ENCODE peak calls at places on chromosomes 4 and X, in four cellular contexts. Q, C, K and Y are unnamed samples.

GRCh38 chr4:136002316-136002715 is 1530.0 kb downstream of the PCDH18 start:
- DNase-seq in Q (no peak), C (no peak), K (no peak), Y (no peak)

GRCh38 chr4:122434285-122434684 is 22.2 kb downstream of the IL2 start:
- DNase-seq in Q (no peak), C (no peak), K (no peak), Y (no peak)

GRCh38 chr4:168723020-168723419 is 226.2 kb downstream of the PALLD start:
- DNase-seq in C (no peak), Q (no peak), K (no peak), Y (no peak)

GRCh38 chr4:2817701-2818350 is 24.9 kb downstream of the SH3BP2 start:
- DNase-seq in K (peak), C (no peak), Q (no peak), Y (no peak)

GRCh38 chrX:19332983-19333382 is 10.7 kb upstream of the PDHA1 start:
- DNase-seq in K (no peak), C (no peak), Q (no peak), Y (no peak)

GRCh38 chrX:102154900-102155805 is 624 bp downstream of the BEX5 start:
- DNase-seq in K (no peak), C (no peak), Q (no peak), Y (no peak)

GRCh38 chrX:1384738-1385250 is 7.1 kb downstream of the SLC25A6 start:
- DNase-seq in C (no peak), K (no peak), Q (no peak), Y (no peak)

GRCh38 chr4:37891221-37892159 is 606 bp downstream of the TBC1D1 start:
- DNase-seq in Q (peak), C (no peak), K (no peak), Y (no peak)

GRCh38 chrX:55326985-55327384 is 62.3 kb upstream of the PAGE3 start:
- DNase-seq in C (no peak), K (no peak), Q (peak), Y (no peak)
- TF ChIP-seq TCF7L2 in C (no peak), K (no peak), Q (no peak), Y (no peak)

DNA sequence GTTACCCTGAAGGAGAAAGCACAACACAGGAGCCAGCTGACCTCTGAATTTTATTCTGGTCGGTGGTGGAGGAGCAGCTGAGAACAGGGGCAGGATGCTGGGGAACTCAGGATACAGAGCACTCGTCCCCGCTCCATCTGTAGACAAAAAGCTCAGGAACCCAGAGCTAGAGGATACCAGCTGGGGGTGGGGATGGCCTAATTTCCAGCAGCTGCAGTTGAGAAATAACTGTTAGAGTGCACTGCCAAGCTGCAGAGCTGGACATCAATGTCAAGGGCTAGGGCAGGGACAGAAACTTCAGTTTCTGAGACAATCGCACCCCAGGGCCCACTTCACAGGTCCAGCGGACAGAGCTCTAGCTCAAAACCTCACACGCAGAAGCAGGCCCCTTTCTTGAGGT is 122.1 kb upstream of the GUCY1A1 start:
- DNase-seq in K (no peak), C (no peak), Q (no peak), Y (no peak)
- TF ChIP-seq TCF7L2 in K (no peak), C (no peak), Q (no peak), Y (no peak)

DNA sequence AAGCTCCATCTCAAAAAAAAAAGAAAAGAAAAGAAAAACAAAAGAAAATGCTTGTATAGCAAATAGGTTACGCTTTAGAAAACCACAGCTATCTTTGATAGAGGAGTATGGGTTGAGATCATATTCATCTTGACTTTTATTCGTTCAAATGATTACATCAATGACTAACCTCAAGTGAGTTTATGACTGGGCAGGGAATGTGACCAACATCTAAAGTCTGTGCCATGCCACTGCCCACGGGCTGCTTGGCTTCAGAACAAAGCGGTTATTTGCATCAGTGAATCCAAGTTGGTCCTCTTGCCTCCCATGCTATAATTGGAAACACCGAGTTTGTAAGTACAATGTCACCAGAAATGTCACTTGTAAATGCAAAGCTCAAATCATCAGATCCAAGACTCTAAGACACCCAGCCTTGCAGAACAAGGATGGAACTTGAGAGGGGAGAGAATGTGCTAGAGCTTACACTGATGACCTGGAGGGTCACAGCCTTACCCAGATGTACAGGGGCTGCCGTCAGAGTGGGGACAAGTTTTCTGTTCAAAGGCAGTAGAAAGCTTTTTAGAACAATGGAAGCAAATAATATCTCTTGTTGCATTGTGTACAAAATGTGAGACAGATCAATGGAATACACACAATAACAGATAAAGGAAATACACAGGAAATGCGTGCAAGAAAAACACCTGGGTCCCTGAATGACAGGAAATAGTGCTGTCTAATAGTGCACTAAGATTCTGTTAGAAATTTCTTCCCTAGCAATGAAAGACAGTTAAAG is 8.4 kb upstream of the OPN1LW start:
- DNase-seq in C (no peak), Q (no peak), K (no peak), Y (no peak)
- TF ChIP-seq TCF7L2 in C (no peak), Q (no peak), K (no peak), Y (no peak)

GRCh38 chr4:17718471-17718870 is 63.0 kb downstream of the FAM184B start:
- DNase-seq in Q (no peak), C (no peak), K (no peak), Y (no peak)

GRCh38 chr4:17721496-17722360 is 59.7 kb downstream of the FAM184B start:
- DNase-seq in K (no peak), Q (no peak), C (no peak), Y (no peak)

GRCh38 chr4:17713779-17714178 is 67.6 kb downstream of the FAM184B start:
- DNase-seq in K (no peak), Q (no peak), C (no peak), Y (no peak)

GRCh38 chr4:17719106-17719505 is 62.3 kb downstream of the FAM184B start:
- DNase-seq in C (no peak), Q (no peak), K (no peak), Y (no peak)

DNA sequence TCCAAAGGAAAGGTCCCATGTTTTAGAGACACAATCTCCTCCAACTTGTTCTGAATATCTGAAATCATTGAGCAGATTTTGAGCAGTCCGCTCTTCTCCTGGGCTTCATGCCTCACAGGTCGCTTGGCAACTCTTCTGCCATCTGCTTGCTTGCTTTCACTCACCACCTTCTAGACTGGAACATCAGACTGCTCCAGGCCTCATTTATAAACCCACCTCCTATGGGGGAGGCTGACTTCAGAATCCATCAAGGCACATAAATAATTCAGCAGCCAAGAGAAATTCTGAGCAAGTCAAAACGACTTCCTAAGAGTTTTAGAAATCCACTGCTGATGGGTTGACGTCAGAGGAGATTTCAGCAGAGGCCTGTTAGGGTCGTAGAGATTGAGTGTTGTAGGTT is 64.1 kb downstream of the FAM184B start:
- DNase-seq in K (no peak), C (no peak), Q (no peak), Y (no peak)
- TF ChIP-seq TCF7L2 in K (no peak), C (no peak), Q (no peak), Y (no peak)

GRCh38 chr4:69497886-69498395 is 2.2 kb upstream of the UGT2B4 start:
- DNase-seq in Q (no peak), C (no peak), K (no peak), Y (no peak)

GRCh38 chr4:69493515-69493914 is 2.2 kb downstream of the UGT2B4 start:
- DNase-seq in Q (no peak), C (peak), K (no peak), Y (no peak)

DNA sequence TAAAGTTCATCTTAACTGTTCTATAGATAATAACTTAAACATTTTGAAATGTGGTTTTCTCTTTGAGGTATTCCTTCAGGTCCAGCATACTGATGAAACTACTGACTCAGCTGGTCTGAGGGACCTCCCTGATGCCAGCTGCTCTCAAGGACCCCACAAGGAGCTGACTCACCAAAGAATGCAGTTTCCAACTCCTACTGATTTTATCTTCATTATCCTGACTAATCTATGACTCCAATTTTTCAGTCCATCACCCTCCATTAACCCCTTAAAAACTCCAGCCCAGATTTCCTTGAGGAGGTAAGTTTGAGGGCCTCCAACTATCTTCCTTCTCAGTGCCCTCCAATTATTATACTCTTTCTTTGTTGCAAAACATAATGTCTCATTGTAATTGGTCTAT is 1.4 kb upstream of the UGT2B4 start:
- DNase-seq in K (no peak), C (no peak), Q (no peak), Y (no peak)
- TF ChIP-seq TCF7L2 in K (no peak), C (no peak), Q (no peak), Y (no peak)

GRCh38 chr4:87865960-87866598 is 33.3 kb downstream of the MEPE start:
- DNase-seq in K (no peak), C (peak), Q (no peak), Y (no peak)
- TF ChIP-seq TCF7L2 in K (no peak), C (peak), Q (no peak), Y (no peak)

DNA sequence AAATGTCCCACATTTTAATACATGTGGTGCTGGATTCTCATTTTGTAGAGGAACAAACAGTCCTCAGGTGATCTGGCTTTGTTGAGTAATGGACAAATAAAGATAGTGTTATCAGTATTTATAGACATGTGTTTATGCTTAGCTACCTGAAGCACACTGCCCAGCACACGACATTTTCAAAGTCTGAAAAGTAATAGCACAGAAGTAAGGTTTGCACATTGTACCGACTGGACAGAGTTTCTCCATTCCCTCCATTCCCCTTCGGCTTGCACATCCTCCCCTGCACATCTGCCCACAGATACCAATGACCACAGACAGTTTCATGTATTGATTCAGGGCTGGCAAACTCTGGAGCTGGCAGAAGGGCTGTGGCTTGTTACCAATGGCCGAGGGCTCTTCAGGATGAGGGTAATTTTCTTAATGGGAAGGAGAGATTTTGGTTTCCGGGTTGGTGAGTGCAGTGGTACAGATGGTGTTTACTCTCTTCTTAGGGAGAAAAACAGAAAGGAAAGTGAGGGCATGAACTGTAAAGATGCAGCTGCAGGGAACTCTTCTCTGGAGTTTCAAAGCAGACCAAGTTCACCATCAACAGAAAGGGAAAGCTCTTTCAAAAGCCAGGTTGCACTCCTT is 2.3 kb downstream of the GRPR start:
- DNase-seq in K (no peak), Q (no peak), C (no peak), Y (no peak)
- TF ChIP-seq TCF7L2 in K (no peak), Q (no peak), C (no peak), Y (no peak)

GRCh38 chr4:161680146-161680545 is 483.7 kb downstream of the FSTL5 start:
- DNase-seq in Q (no peak), C (no peak), K (no peak), Y (no peak)
- TF ChIP-seq TCF7L2 in Q (no peak), C (no peak), K (no peak), Y (no peak)